ENCODE peak calls at places on chromosomes 16 and 17, in four cellular contexts. S is esophagus muscularis mucosa, Z is spleen, C is prostate gland. F is an unnamed sample. For H3K4me1, the result is how much of the 10 kb centered on the place peaks cover.

GRCh38 chr16:64428463-64428862 is 693.4 kb downstream of the CDH11 start:
- DNase-seq in S (no peak), Z (no peak), C (no peak), F (no peak)

GRCh38 chr16:75931043-75931442 is 204.8 kb upstream of the CPHXL start:
- DNase-seq in C (no peak), Z (no peak), S (no peak), F (no peak)

GRCh38 chr17:77779711-77780539 is 178.6 kb upstream of the TNRC6C start:
- DNase-seq in S (no peak), Z (no peak), C (peak), F (peak)

GRCh38 chr16:1884155-1884760 is 12.3 kb upstream of the MEIOB start:
- DNase-seq in S (no peak), Z (no peak), C (no peak), F (no peak)

GRCh38 chr17:58303981-58304734 is 23.4 kb upstream of the MPO start:
- DNase-seq in S (peak), Z (peak), C (no peak), F (peak)

GRCh38 chr17:69012895-69013805 is 47.6 kb downstream of the ABCA9 start:
- DNase-seq in S (no peak), C (no peak), Z (no peak), F (no peak)

GRCh38 chr16:71440669-71441347 is 1.0 kb downstream of the TLE7 start:
- DNase-seq in Z (no peak), S (no peak), C (no peak), F (no peak)

GRCh38 chr16:48852955-48853354 is 243.0 kb upstream of the N4BP1 start:
- DNase-seq in Z (no peak), C (no peak), S (no peak), F (no peak)

GRCh38 chr16:28035866-28036393 is 27.6 kb downstream of the GSG1L start:
- DNase-seq in Z (no peak), C (no peak), S (no peak), F (no peak)

GRCh38 chr17:65177901-65178300 is 40.7 kb downstream of the RGS9 start:
- DNase-seq in C (no peak), S (no peak), Z (no peak), F (no peak)

GRCh38 chr17:30921544-30922196 is at the start of gene ADAP2:
- DNase-seq in S (no peak), C (peak), Z (peak), F (peak)

GRCh38 chr16:68644715-68645493 is at the start of gene CDH3:
- DNase-seq in S (no peak), Z (no peak), C (peak), F (no peak)

DNA sequence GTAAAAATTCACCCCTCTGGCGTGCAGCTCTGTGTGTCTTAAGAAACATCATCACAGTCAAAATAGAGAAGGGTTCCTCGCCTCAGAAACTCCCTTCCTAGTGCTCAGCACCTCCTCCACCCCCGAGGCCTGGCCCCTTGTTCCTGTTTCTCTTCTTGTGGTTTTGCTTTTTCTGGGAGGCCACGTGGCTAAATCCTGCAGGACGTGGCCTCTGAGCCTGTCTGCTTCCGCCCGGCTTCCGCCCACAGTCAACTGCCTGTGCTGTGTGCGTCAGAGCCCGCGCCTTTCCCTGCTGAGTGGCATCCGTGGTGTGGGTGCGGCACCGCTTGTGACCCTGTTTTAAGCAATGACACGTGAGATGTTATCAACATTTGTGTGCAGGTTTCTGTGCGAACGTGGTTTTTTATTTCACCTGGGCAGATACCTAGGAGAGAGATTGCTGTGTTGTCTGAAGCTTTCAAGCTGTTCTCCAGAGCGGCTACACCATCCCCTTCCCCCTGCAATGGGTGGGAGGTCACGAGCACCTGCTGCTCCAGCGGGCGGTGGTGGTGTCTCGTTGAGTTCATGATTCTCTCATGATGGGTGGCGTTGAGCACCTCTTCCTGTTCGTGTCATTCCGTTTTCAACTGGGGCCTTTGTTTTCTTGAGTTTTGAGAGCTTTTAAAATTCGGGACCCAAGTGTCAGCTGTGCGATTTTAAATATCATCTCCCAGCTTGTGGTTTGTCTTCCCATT is 21.7 kb downstream of the ACSF3 start:
- DNase-seq in C (peak), Z (peak), S (peak), F (peak)
- TF ChIP-seq POLR2AphosphoS5 in C (no peak), Z (peak), S (peak), F (peak)

GRCh38 chr17:40348136-40348504 is 16.4 kb downstream of the GJD3 start:
- DNase-seq in S (no peak), Z (peak), C (no peak), F (no peak)

GRCh38 chr17:40347319-40348135 is 17.0 kb downstream of the GJD3 start:
- DNase-seq in S (no peak), Z (no peak), C (no peak), F (no peak)

GRCh38 chr17:40349477-40350409 is 14.8 kb downstream of the GJD3 start:
- DNase-seq in S (no peak), C (peak), Z (peak), F (no peak)

GRCh38 chr17:40350410-40351184 is 13.9 kb downstream of the GJD3 start:
- DNase-seq in Z (no peak), C (no peak), S (no peak), F (no peak)

DNA sequence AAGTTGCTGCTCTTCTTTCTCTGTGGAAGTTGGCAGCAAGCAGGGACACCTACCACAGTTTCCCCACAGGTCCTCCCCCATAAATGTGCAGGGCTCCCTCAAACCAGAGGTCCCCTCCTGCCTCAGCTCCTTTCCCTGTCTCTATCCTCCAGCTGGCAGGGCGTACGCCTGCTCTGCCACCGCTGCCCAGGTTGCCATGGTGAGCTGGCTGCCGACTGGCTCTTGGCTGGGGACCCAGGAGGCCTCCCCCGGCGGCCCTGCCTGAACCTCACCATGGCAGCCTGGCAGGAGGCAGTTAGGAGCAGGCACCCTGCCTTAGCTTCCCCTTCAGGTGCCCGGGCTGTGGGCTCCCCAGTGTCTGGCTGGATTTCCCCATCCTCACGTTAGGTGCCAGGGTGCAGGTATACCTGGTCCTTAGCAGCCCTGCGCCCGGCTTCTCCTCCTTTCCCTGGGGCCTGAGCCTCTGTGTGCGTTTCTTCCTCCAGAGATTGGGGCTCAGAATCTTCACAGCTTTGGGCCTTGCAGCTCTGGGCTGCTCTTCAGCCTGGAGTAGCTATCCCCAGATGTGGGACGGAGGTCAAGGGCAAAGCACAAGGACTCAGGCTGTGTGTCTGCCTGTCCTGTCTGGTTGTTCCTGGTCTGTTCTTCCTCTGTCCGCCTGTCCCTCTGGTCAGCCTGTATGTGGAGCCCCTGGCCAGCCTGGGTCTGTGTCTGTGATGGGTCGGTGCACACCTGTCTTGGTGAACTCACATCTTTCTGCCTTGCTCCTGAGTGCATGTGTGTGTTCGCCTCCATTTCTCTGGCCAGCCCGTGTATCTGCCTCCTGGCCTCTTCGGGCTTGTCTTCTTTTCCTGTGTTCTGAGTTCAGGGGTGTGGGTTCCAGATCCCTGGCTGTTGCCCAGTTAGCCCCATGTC is 15.7 kb downstream of the GJD3 start:
- DNase-seq in C (peak), S (no peak), Z (peak), F (peak)
- H3K4me1 ChIP-seq in C (under half), S (half or more), Z (half or more), F (under half)

DNA sequence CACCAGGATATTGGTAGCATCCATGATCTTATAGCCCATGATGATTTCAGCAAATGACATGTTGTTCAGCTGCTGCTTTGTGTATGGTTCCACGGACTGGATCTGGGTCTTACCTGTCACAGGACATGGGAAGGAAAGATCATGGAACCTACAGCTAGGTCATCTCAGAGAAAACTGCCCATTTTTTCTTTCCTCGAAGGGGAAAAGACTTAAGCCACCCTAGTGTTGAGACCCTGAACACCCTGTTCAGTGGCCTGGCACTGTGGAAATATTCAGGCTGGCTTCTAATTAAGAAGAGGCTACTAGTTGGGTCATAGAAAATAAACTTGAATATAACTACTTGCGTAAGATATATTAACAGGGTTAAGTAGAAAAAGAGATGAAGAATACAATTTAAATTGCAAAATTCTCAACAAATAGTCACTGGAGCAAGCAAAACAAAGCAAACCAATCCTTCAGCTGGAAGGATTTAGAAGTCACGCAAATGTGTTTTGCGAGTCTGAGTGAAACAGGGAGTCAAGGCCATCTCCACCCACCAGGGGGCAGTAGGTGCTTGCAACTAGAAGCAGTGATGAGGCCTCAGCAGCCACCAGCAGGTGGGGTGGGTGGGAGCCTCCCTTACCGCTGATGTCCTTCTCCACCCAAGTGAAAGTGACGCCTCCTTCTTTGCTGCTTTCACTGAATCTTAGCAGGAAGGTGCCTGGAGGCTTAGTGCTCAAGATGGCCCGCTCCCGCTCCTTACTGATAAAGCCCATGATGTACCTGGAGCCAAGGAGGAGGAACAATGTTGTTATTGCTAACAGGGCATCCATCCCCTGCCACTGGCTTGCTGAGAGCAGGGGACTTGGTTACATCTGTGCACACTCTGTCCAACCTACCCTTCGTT is 34.3 kb downstream of the STAT5A start:
- DNase-seq in C (peak), S (peak), Z (peak), F (peak)
- TF ChIP-seq POLR2AphosphoS5 in C (peak), S (peak), Z (peak), F (no peak)

DNA sequence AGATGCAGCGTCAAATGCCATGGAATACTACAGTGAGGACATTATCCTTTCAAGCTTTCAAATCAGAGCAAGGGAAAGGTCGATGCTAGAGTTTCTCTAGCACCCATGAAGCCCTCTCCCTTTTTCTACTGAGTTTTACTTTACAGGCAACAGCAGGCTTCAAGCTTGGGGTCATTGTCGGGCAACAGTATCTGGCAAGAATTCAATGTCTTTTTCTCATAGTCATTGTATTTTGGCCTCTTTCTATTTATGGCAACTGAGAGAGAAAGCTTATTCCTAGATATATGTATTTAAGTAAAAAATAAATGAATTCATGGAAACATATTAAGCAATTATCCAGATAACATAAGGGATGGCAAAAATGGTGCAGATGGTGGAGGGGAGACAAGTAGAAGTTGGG is 364 bp upstream of the CETP start:
- DNase-seq in Z (peak), S (no peak), C (no peak), F (no peak)
- H3K4me1 ChIP-seq in Z (half or more), S (under half), C (under half), F (under half)

GRCh38 chr17:4953461-4953961 is 2.6 kb downstream of the ENO3 start:
- DNase-seq in C (no peak), Z (no peak), S (no peak), F (no peak)
- TF ChIP-seq POLR2AphosphoS5 in C (no peak), Z (peak), S (no peak), F (no peak)

DNA sequence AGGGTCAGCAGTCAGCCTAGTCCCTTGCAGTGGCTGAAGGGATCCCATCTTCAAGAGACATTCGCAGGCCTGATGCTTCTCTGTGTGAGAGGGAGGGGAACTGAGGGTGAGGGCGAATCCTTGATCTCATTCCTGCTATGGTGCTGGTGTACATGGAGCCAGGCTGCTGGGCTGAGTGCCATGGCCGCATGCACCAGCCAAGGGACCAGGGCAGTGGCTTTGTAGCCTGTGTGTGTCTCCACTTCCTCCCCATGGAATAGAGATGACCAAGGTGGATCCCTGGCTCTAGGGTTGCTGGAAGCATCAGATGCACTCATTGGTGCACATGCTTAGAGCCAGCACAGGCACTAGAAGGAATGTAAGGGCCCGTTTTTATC is 195.0 kb downstream of the FOXL1 start:
- DNase-seq in S (no peak), Z (peak), C (no peak), F (peak)
- H3K4me1 ChIP-seq in S (under half), Z (under half), C (under half), F (under half)

GRCh38 chr16:70157105-70157476 is 16.5 kb upstream of the CLEC18C start:
- DNase-seq in Z (peak), S (peak), C (peak), F (no peak)
- TF ChIP-seq POLR2AphosphoS5 in Z (no peak), S (no peak), C (no peak), F (no peak)

DNA sequence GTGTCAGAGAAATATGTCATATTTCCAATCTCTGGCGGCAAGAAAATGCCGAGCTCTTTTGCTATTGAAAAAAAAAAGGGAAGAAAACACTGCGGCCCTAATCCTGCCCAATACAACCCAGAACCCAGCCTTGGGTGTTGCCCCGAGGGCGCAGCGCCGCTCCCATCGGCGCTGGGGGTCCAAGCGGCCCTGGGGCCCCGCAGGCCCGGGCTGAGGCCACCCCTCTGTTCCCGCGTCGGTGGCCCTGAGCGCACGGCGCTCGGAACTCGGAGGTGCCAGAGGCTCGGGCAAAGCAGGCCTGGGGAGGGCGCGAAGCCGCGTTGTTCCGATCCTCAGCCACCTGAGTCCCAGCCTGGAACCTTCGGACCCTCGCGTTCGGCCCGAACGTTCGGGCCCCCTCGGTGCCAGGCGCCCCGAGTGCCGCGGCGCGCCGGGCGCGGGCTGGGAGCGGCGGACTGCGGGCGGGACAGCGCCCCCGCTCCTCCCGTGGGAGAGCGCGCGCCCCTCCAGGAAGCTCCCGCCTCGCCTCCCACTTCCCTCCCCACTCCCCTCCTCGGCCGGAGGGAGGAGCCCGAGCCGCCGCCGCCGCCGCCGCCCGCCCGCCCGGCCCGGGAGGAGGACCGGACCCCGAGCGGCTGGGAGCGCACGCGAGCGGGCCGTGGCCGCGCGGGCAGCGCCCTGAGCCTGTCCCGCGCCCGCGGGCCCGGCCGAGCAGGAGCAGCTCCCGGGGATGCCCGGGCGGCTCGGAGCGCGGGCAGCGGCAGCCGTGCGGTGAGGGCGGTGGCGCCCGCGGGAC is at the start of gene CPNE2:
- DNase-seq in S (no peak), Z (peak), C (peak), F (peak)
- H3K4me1 ChIP-seq in S (under half), Z (under half), C (under half), F (under half)

GRCh38 chr17:66347661-66348604 is 45.5 kb downstream of the PRKCA start:
- DNase-seq in C (no peak), S (no peak), Z (no peak), F (no peak)

GRCh38 chr17:66351701-66352100 is 49.3 kb downstream of the PRKCA start:
- DNase-seq in S (no peak), Z (no peak), C (no peak), F (no peak)

GRCh38 chr17:66349549-66350245 is 47.3 kb downstream of the PRKCA start:
- DNase-seq in Z (no peak), C (no peak), S (no peak), F (no peak)

GRCh38 chr17:66351053-66351452 is 48.6 kb downstream of the PRKCA start:
- DNase-seq in S (no peak), Z (no peak), C (no peak), F (peak)

GRCh38 chr17:66348605-66349165 is 46.3 kb downstream of the PRKCA start:
- DNase-seq in S (no peak), Z (no peak), C (peak), F (peak)
- TF ChIP-seq POLR2AphosphoS5 in S (peak), Z (no peak), C (peak), F (no peak)

DNA sequence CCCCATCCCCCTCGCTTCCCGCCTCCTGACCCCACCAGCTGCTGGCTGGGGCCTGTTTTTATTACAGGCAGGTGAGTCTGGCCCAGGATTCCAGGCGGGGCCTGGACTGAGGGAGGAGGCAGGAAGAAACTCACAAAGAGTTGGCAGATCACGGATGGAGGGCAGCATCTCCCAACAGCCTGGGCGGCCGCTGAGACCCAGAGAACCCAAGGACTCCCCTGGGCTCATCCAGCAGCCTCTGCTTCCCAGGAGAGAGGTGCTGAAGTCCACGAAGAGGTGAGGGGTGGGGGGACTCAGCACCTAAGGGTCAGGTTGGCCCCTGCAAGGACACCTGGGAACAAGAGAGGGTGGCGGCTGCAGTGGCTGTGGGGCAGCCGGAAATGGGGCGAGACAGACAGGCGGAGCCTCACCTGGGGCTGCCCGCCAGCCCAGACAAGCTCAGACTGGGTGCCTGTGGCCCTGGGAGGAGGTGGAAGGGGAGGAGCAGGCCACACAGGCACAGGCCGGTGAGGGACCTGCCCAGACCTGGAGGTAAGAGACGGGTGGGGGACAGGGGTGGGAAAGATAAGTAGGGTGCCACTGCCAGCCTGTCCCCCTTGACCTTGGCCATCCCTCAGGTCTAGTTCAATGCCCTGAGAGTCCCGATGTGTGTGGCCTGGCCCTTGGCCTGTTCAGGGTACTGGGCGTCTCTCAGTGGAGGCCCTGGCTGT is 8.7 kb upstream of the ADGRG1 start:
- DNase-seq in C (peak), S (no peak), Z (peak), F (peak)
- H3K4me1 ChIP-seq in C (under half), S (under half), Z (under half), F (under half)